ENCODE peak calls at places on chromosome X, in four cellular contexts. One of them, this sample, is unnamed.

GRCh38 chrX:843306-843705 is 212.7 kb downstream of the SHOX start:
- DNase-seq in Right ventricle myocardium superior: no peak
- DNase-seq in astrocyte of the cerebellum: no peak
- DNase-seq in effector CD4-positive, alpha-beta T cell: no peak
- DNase-seq in this sample: no peak

GRCh38 chrX:125205918-125206665 is 113.6 kb upstream of the TEX13C start:
- DNase-seq in Right ventricle myocardium superior: no peak
- DNase-seq in effector CD4-positive, alpha-beta T cell: no peak
- DNase-seq in astrocyte of the cerebellum: no peak
- DNase-seq in this sample: no peak

GRCh38 chrX:10512258-10512657 is 108.1 kb downstream of the MID1 start:
- DNase-seq in Right ventricle myocardium superior: no peak
- DNase-seq in astrocyte of the cerebellum: no peak
- DNase-seq in effector CD4-positive, alpha-beta T cell: no peak
- DNase-seq in this sample: no peak

GRCh38 chrX:18888281-18888680 is 95.6 kb downstream of the PHKA2 start:
- DNase-seq in Right ventricle myocardium superior: no peak
- DNase-seq in astrocyte of the cerebellum: no peak
- DNase-seq in effector CD4-positive, alpha-beta T cell: no peak
- DNase-seq in this sample: no peak

GRCh38 chrX:56785442-56785841 is 56.4 kb downstream of the NBDY start:
- DNase-seq in Right ventricle myocardium superior: no peak
- DNase-seq in effector CD4-positive, alpha-beta T cell: no peak
- DNase-seq in astrocyte of the cerebellum: no peak
- DNase-seq in this sample: no peak

GRCh38 chrX:28659269-28659668 is 72.0 kb downstream of the IL1RAPL1 start:
- DNase-seq in effector CD4-positive, alpha-beta T cell: no peak
- DNase-seq in Right ventricle myocardium superior: no peak
- DNase-seq in astrocyte of the cerebellum: no peak
- DNase-seq in this sample: no peak

GRCh38 chrX:17544831-17545230 is 169.8 kb downstream of the NHS start:
- DNase-seq in effector CD4-positive, alpha-beta T cell: no peak
- DNase-seq in Right ventricle myocardium superior: no peak
- DNase-seq in astrocyte of the cerebellum: no peak
- DNase-seq in this sample: no peak

GRCh38 chrX:116239944-116240391 is 69.4 kb downstream of the AGTR2 start:
- DNase-seq in astrocyte of the cerebellum: no peak
- DNase-seq in Right ventricle myocardium superior: no peak
- DNase-seq in effector CD4-positive, alpha-beta T cell: no peak
- DNase-seq in this sample: no peak

GRCh38 chrX:65720580-65720979 is 53.1 kb downstream of the MSN start:
- DNase-seq in Right ventricle myocardium superior: no peak
- DNase-seq in effector CD4-positive, alpha-beta T cell: no peak
- DNase-seq in astrocyte of the cerebellum: no peak
- DNase-seq in this sample: no peak

GRCh38 chrX:110082156-110082555 is 79.2 kb downstream of the TMEM164 start:
- DNase-seq in astrocyte of the cerebellum: peak
- DNase-seq in Right ventricle myocardium superior: no peak
- DNase-seq in effector CD4-positive, alpha-beta T cell: no peak
- DNase-seq in this sample: no peak

GRCh38 chrX:102840871-102841705 is 96.0 kb upstream of the RAB40AL start:
- DNase-seq in effector CD4-positive, alpha-beta T cell: no peak
- DNase-seq in astrocyte of the cerebellum: no peak
- DNase-seq in Right ventricle myocardium superior: no peak
- DNase-seq in this sample: no peak

GRCh38 chrX:100070334-100070849 is 339.7 kb downstream of the PCDH19 start:
- DNase-seq in effector CD4-positive, alpha-beta T cell: no peak
- DNase-seq in Right ventricle myocardium superior: no peak
- DNase-seq in astrocyte of the cerebellum: no peak
- DNase-seq in this sample: no peak

GRCh38 chrX:107775734-107776511 is at the start of gene TSC22D3:
- DNase-seq in effector CD4-positive, alpha-beta T cell: peak
- DNase-seq in Right ventricle myocardium superior: peak
- DNase-seq in astrocyte of the cerebellum: no peak
- DNase-seq in this sample: peak

GRCh38 chrX:6021316-6022091 is 207.2 kb downstream of the NLGN4X start:
- DNase-seq in astrocyte of the cerebellum: peak
- DNase-seq in Right ventricle myocardium superior: no peak
- DNase-seq in effector CD4-positive, alpha-beta T cell: no peak
- DNase-seq in this sample: no peak

GRCh38 chrX:150731795-150732194 is 38.6 kb downstream of the MTMR1 start:
- DNase-seq in effector CD4-positive, alpha-beta T cell: no peak
- DNase-seq in Right ventricle myocardium superior: no peak
- DNase-seq in astrocyte of the cerebellum: peak
- DNase-seq in this sample: no peak

GRCh38 chrX:109783712-109784109 is 50.7 kb upstream of the ACSL4 start:
- DNase-seq in Right ventricle myocardium superior: no peak
- DNase-seq in effector CD4-positive, alpha-beta T cell: no peak
- DNase-seq in astrocyte of the cerebellum: no peak
- DNase-seq in this sample: no peak

GRCh38 chrX:104104676-104105075 is 7.6 kb upstream of the ZCCHC18 start:
- DNase-seq in Right ventricle myocardium superior: no peak
- DNase-seq in effector CD4-positive, alpha-beta T cell: no peak
- DNase-seq in astrocyte of the cerebellum: no peak
- DNase-seq in this sample: no peak

GRCh38 chrX:56000169-56000568 is 232.0 kb upstream of the KLF8 start:
- DNase-seq in effector CD4-positive, alpha-beta T cell: no peak
- DNase-seq in astrocyte of the cerebellum: no peak
- DNase-seq in Right ventricle myocardium superior: no peak
- DNase-seq in this sample: no peak

GRCh38 chrX:338281-338835 is 19.8 kb upstream of the GTPBP6 start:
- DNase-seq in astrocyte of the cerebellum: no peak
- DNase-seq in Right ventricle myocardium superior: peak
- DNase-seq in effector CD4-positive, alpha-beta T cell: no peak
- DNase-seq in this sample: no peak

GRCh38 chrX:40147399-40148188 is 49.8 kb upstream of the BCOR start:
- DNase-seq in effector CD4-positive, alpha-beta T cell: no peak
- DNase-seq in Right ventricle myocardium superior: peak
- DNase-seq in astrocyte of the cerebellum: no peak
- DNase-seq in this sample: no peak

GRCh38 chrX:66015906-66016689 is 23.8 kb downstream of the VSIG4 start:
- DNase-seq in Right ventricle myocardium superior: no peak
- DNase-seq in astrocyte of the cerebellum: no peak
- DNase-seq in effector CD4-positive, alpha-beta T cell: no peak
- DNase-seq in this sample: no peak

GRCh38 chrX:56057325-56057724 is 174.8 kb upstream of the KLF8 start:
- DNase-seq in Right ventricle myocardium superior: no peak
- DNase-seq in astrocyte of the cerebellum: no peak
- DNase-seq in effector CD4-positive, alpha-beta T cell: no peak
- DNase-seq in this sample: no peak

GRCh38 chrX:18425199-18426003 is at the start of gene CDKL5:
- DNase-seq in astrocyte of the cerebellum: peak
- DNase-seq in Right ventricle myocardium superior: peak
- DNase-seq in effector CD4-positive, alpha-beta T cell: peak
- DNase-seq in this sample: peak

GRCh38 chrX:39819921-39820849 is 277.6 kb downstream of the BCOR start:
- DNase-seq in Right ventricle myocardium superior: peak
- DNase-seq in astrocyte of the cerebellum: no peak
- DNase-seq in effector CD4-positive, alpha-beta T cell: no peak
- DNase-seq in this sample: no peak

GRCh38 chrX:69759921-69760625 is 144.2 kb downstream of the EDA start:
- DNase-seq in effector CD4-positive, alpha-beta T cell: no peak
- DNase-seq in Right ventricle myocardium superior: no peak
- DNase-seq in astrocyte of the cerebellum: no peak
- DNase-seq in this sample: no peak

GRCh38 chrX:12901486-12901885 is 4.9 kb upstream of the TLR8 start:
- DNase-seq in Right ventricle myocardium superior: peak
- DNase-seq in effector CD4-positive, alpha-beta T cell: peak
- DNase-seq in astrocyte of the cerebellum: peak
- DNase-seq in this sample: peak

GRCh38 chrX:142327182-142327581 is 122.1 kb upstream of the MAGEC2 start:
- DNase-seq in effector CD4-positive, alpha-beta T cell: no peak
- DNase-seq in Right ventricle myocardium superior: no peak
- DNase-seq in astrocyte of the cerebellum: no peak
- DNase-seq in this sample: no peak

GRCh38 chrX:69037786-69038185 is 127.5 kb downstream of the PJA1 start:
- DNase-seq in astrocyte of the cerebellum: no peak
- DNase-seq in effector CD4-positive, alpha-beta T cell: no peak
- DNase-seq in Right ventricle myocardium superior: no peak
- DNase-seq in this sample: no peak